ENCODE peak calls at places on chromosomes 6 and 20, in ten cellular contexts. K, I, O, D, C, G, Z, P, E and B are unnamed samples.

GRCh38 chr6:146950351-146950835 is 253.8 kb upstream of the STXBP5 start:
- DNase-seq in P (peak), D (no peak), I (peak), Z (no peak), O (no peak), E (no peak), C (no peak), G (no peak), K (no peak), B (no peak)

GRCh38 chr6:1605822-1606532 is 3.7 kb upstream of the FOXC1 start:
- DNase-seq in P (no peak), C (no peak), Z (no peak), G (peak), K (no peak), E (no peak), D (peak), I (no peak), O (no peak), B (no peak)

GRCh38 chr20:32980990-32981389 is 23.2 kb downstream of the SUN5 start:
- DNase-seq in I (no peak), C (no peak), E (no peak), P (no peak), O (no peak), Z (no peak), K (no peak), D (no peak), G (no peak), B (no peak)

GRCh38 chr6:110041149-110041548 is 63.0 kb downstream of the GPR6 start:
- DNase-seq in E (no peak), I (no peak), P (no peak), C (no peak), Z (no peak), O (no peak), K (no peak), D (no peak), G (no peak), B (no peak)

GRCh38 chr6:159594106-159594749 is 98.8 kb downstream of the SOD2 start:
- DNase-seq in G (peak), I (no peak), E (no peak), C (no peak), P (no peak), K (no peak), Z (no peak), O (no peak), D (peak), B (no peak)

GRCh38 chr6:110529907-110530306 is 53.5 kb upstream of the SLC22A16 start:
- DNase-seq in K (no peak), D (no peak), I (no peak), O (no peak), E (no peak), G (no peak), Z (no peak), P (no peak), C (no peak), B (no peak)

GRCh38 chr6:4299476-4299875 is 164.1 kb upstream of the ECI2 start:
- DNase-seq in C (no peak), I (peak), P (peak), O (no peak), G (no peak), E (no peak), Z (no peak), D (no peak), K (no peak), B (no peak)

GRCh38 chr6:26254666-26255176 is 110.3 kb upstream of the BTN3A2 start:
- DNase-seq in Z (no peak), O (no peak), I (no peak), D (no peak), G (no peak), K (no peak), C (no peak), E (no peak), P (no peak), B (no peak)

GRCh38 chr20:8587810-8588209 is 455.7 kb downstream of the PLCB1 start:
- DNase-seq in C (no peak), D (no peak), O (no peak), I (no peak), Z (no peak), E (no peak), G (no peak), P (peak), K (no peak), B (no peak)

GRCh38 chr20:52075400-52075799 is 116.2 kb downstream of the ZFP64 start:
- DNase-seq in K (no peak), O (no peak), C (no peak), Z (no peak), I (no peak), P (no peak), D (no peak), G (no peak), E (no peak), B (no peak)

GRCh38 chr6:142323377-142323776 is 21.6 kb downstream of the ADGRG6 start:
- DNase-seq in D (no peak), I (no peak), C (peak), O (peak), E (no peak), P (no peak), Z (no peak), K (no peak), G (no peak), B (no peak)

GRCh38 chr6:112636650-112637260 is 289.6 kb downstream of the RFPL4B start:
- DNase-seq in G (peak), D (peak), C (no peak), O (no peak), K (no peak), I (no peak), E (no peak), P (no peak), Z (no peak), B (no peak)

GRCh38 chr20:50186151-50186885 is 4.3 kb upstream of the CEBPB start:
- DNase-seq in P (peak), C (peak), G (peak), E (peak), K (peak), D (peak), I (peak), O (peak), Z (peak), B (no peak)

GRCh38 chr6:136169356-136169755 is 80.8 kb downstream of the MTFR2 start:
- DNase-seq in I (no peak), G (no peak), D (no peak), E (no peak), Z (no peak), P (no peak), C (no peak), O (no peak), K (no peak), B (no peak)

GRCh38 chr6:13006578-13007300 is 290.2 kb downstream of the PHACTR1 start:
- DNase-seq in Z (no peak), K (no peak), G (peak), I (no peak), O (no peak), C (no peak), D (no peak), P (peak), E (no peak), B (no peak)

GRCh38 chr6:33139596-33140206 is 52.6 kb downstream of the COL11A2 start:
- DNase-seq in E (no peak), D (no peak), C (no peak), O (no peak), I (no peak), Z (no peak), K (no peak), G (no peak), P (no peak), B (no peak)

GRCh38 chr20:41408986-41409385 is 42.4 kb upstream of the EMILIN3 start:
- DNase-seq in Z (no peak), P (peak), O (no peak), K (no peak), E (no peak), G (no peak), C (no peak), D (peak), I (peak), B (no peak)